ENCODE peak calls at places on chromosomes 2 and 18, in seven cellular contexts. One of them, this sample, is unnamed.

GRCh38 chr2:134845719-134846118 is 7.3 kb downstream of the ACMSD start:
- DNase-seq in choroid plexus epithelial cell: peak; percentile 11
- DNase-seq in AG04449: peak; percentile 24
- DNase-seq in mucosa of descending colon: no peak
- DNase-seq in tibial nerve: no peak
- DNase-seq in PC-3: peak; percentile 79
- DNase-seq in HCT116: no peak
- DNase-seq in this sample: peak; percentile 60

GRCh38 chr2:215384710-215385109 is 51.2 kb downstream of the FN1 start:
- DNase-seq in HCT116: no peak
- DNase-seq in PC-3: no peak
- DNase-seq in mucosa of descending colon: no peak
- DNase-seq in choroid plexus epithelial cell: no peak
- DNase-seq in tibial nerve: no peak
- DNase-seq in AG04449: no peak
- DNase-seq in this sample: no peak

GRCh38 chr18:11327656-11328055 is 178.3 kb upstream of the PIEZO2 start:
- DNase-seq in tibial nerve: no peak
- DNase-seq in choroid plexus epithelial cell: peak; percentile 33
- DNase-seq in mucosa of descending colon: no peak
- DNase-seq in AG04449: no peak
- DNase-seq in HCT116: no peak
- DNase-seq in PC-3: no peak
- DNase-seq in this sample: no peak

GRCh38 chr2:201357216-201357615 is at the start of gene FLACC1:
- DNase-seq in tibial nerve: no peak
- DNase-seq in AG04449: no peak
- DNase-seq in choroid plexus epithelial cell: peak; percentile 96
- DNase-seq in mucosa of descending colon: no peak
- DNase-seq in PC-3: peak; percentile 45
- DNase-seq in HCT116: peak; percentile 42
- DNase-seq in this sample: peak; percentile 19

GRCh38 chr2:21452678-21453077 is 328.9 kb downstream of the TDRD15 start:
- DNase-seq in PC-3: no peak
- DNase-seq in tibial nerve: no peak
- DNase-seq in choroid plexus epithelial cell: no peak
- DNase-seq in mucosa of descending colon: no peak
- DNase-seq in AG04449: no peak
- DNase-seq in HCT116: no peak
- DNase-seq in this sample: no peak

GRCh38 chr2:200735061-200735460 is 76.6 kb upstream of the BZW1 start:
- DNase-seq in mucosa of descending colon: no peak
- DNase-seq in choroid plexus epithelial cell: no peak
- DNase-seq in AG04449: no peak
- DNase-seq in PC-3: peak; percentile 39
- DNase-seq in tibial nerve: no peak
- DNase-seq in HCT116: no peak
- DNase-seq in this sample: no peak

GRCh38 chr2:79887747-79888374 is 375.0 kb downstream of the CTNNA2 start:
- DNase-seq in HCT116: peak; percentile 31
- DNase-seq in mucosa of descending colon: no peak
- DNase-seq in AG04449: peak; percentile 19
- DNase-seq in tibial nerve: peak; percentile 21
- DNase-seq in PC-3: peak; percentile 73
- DNase-seq in choroid plexus epithelial cell: peak; percentile 79
- DNase-seq in this sample: peak; percentile 71

GRCh38 chr2:207334631-207335371 is 169.1 kb upstream of the KLF7 start:
- DNase-seq in HCT116: peak; percentile 62
- DNase-seq in PC-3: peak; percentile 94
- DNase-seq in AG04449: peak; percentile 96
- DNase-seq in tibial nerve: peak; percentile 51
- DNase-seq in choroid plexus epithelial cell: peak; percentile 96
- DNase-seq in mucosa of descending colon: no peak
- DNase-seq in this sample: peak; percentile 99

GRCh38 chr2:221570321-221571107 is 1.6 kb downstream of the EPHA4 start:
- DNase-seq in choroid plexus epithelial cell: peak; percentile 17
- DNase-seq in AG04449: no peak
- DNase-seq in tibial nerve: no peak
- DNase-seq in mucosa of descending colon: peak; percentile 59
- DNase-seq in PC-3: peak; percentile 39
- DNase-seq in HCT116: no peak
- DNase-seq in this sample: peak; percentile 55

GRCh38 chr2:96109931-96110511 is 6.3 kb downstream of the ADRA2B start:
- DNase-seq in HCT116: no peak
- DNase-seq in choroid plexus epithelial cell: no peak
- DNase-seq in tibial nerve: no peak
- DNase-seq in AG04449: no peak
- DNase-seq in PC-3: no peak
- DNase-seq in mucosa of descending colon: peak; percentile 25
- DNase-seq in this sample: no peak

GRCh38 chr2:9021563-9022211 is 18.2 kb upstream of the MBOAT2 start:
- DNase-seq in PC-3: peak; percentile 74
- DNase-seq in mucosa of descending colon: no peak
- DNase-seq in choroid plexus epithelial cell: no peak
- DNase-seq in tibial nerve: no peak
- DNase-seq in HCT116: no peak
- DNase-seq in AG04449: no peak
- DNase-seq in this sample: peak; percentile 7

GRCh38 chr2:239025081-239025801 is 177.4 kb downstream of the TWIST2 start:
- DNase-seq in HCT116: no peak
- DNase-seq in AG04449: peak; percentile 9
- DNase-seq in tibial nerve: no peak
- DNase-seq in choroid plexus epithelial cell: peak; percentile 72
- DNase-seq in PC-3: peak; percentile 50
- DNase-seq in mucosa of descending colon: peak; percentile 38
- DNase-seq in this sample: peak; percentile 58

GRCh38 chr2:181174880-181175590 is 194.6 kb downstream of the UBE2E3 start:
- DNase-seq in mucosa of descending colon: no peak
- DNase-seq in choroid plexus epithelial cell: peak; percentile 81
- DNase-seq in PC-3: peak; percentile 57
- DNase-seq in tibial nerve: no peak
- DNase-seq in HCT116: no peak
- DNase-seq in AG04449: no peak
- DNase-seq in this sample: peak; percentile 43

GRCh38 chr2:239168575-239168974 is 232.2 kb downstream of the HDAC4 start:
- DNase-seq in PC-3: no peak
- DNase-seq in tibial nerve: no peak
- DNase-seq in choroid plexus epithelial cell: no peak
- DNase-seq in mucosa of descending colon: peak; percentile 36
- DNase-seq in AG04449: no peak
- DNase-seq in HCT116: no peak
- DNase-seq in this sample: no peak

GRCh38 chr2:227205701-227206100 is 41.3 kb downstream of the COL4A3 start:
- DNase-seq in HCT116: no peak
- DNase-seq in PC-3: no peak
- DNase-seq in mucosa of descending colon: no peak
- DNase-seq in AG04449: no peak
- DNase-seq in choroid plexus epithelial cell: no peak
- DNase-seq in tibial nerve: no peak
- DNase-seq in this sample: no peak

GRCh38 chr18:23053756-23054457 is 81.4 kb upstream of the CABLES1 start:
- DNase-seq in AG04449: no peak
- DNase-seq in tibial nerve: no peak
- DNase-seq in PC-3: peak; percentile 57
- DNase-seq in HCT116: no peak
- DNase-seq in mucosa of descending colon: no peak
- DNase-seq in choroid plexus epithelial cell: peak; percentile 67
- DNase-seq in this sample: peak; percentile 29

GRCh38 chr2:11710210-11710609 is 36.2 kb upstream of the LPIN1 start:
- DNase-seq in PC-3: peak; percentile 93
- DNase-seq in HCT116: no peak
- DNase-seq in AG04449: no peak
- DNase-seq in choroid plexus epithelial cell: peak; percentile 91
- DNase-seq in tibial nerve: no peak
- DNase-seq in mucosa of descending colon: no peak
- DNase-seq in this sample: peak; percentile 88

GRCh38 chr2:64840419-64840818 is 148.8 kb upstream of the SLC1A4 start:
- DNase-seq in choroid plexus epithelial cell: no peak
- DNase-seq in HCT116: no peak
- DNase-seq in PC-3: peak; percentile 10
- DNase-seq in tibial nerve: no peak
- DNase-seq in mucosa of descending colon: no peak
- DNase-seq in AG04449: no peak
- DNase-seq in this sample: no peak

GRCh38 chr2:101559576-101559975 is 84.7 kb upstream of the RFX8 start:
- DNase-seq in choroid plexus epithelial cell: no peak
- DNase-seq in HCT116: no peak
- DNase-seq in tibial nerve: no peak
- DNase-seq in mucosa of descending colon: no peak
- DNase-seq in PC-3: peak; percentile 76
- DNase-seq in AG04449: no peak
- DNase-seq in this sample: peak; percentile 44

GRCh38 chr18:50410008-50410407 is 35.2 kb downstream of the SKA1 start:
- DNase-seq in HCT116: no peak
- DNase-seq in mucosa of descending colon: no peak
- DNase-seq in AG04449: no peak
- DNase-seq in tibial nerve: no peak
- DNase-seq in PC-3: no peak
- DNase-seq in choroid plexus epithelial cell: no peak
- DNase-seq in this sample: no peak

GRCh38 chr18:79944746-79945117 is 6.7 kb downstream of the SLC66A2 start:
- DNase-seq in HCT116: no peak
- DNase-seq in choroid plexus epithelial cell: no peak
- DNase-seq in tibial nerve: no peak
- DNase-seq in AG04449: no peak
- DNase-seq in PC-3: no peak
- DNase-seq in mucosa of descending colon: peak; percentile 22
- DNase-seq in this sample: no peak

GRCh38 chr2:175431054-175431780 is 249.7 kb upstream of the ATP5MC3 start:
- DNase-seq in PC-3: no peak
- DNase-seq in tibial nerve: no peak
- DNase-seq in mucosa of descending colon: no peak
- DNase-seq in choroid plexus epithelial cell: no peak
- DNase-seq in HCT116: no peak
- DNase-seq in AG04449: no peak
- DNase-seq in this sample: peak; percentile 12

GRCh38 chr2:11103984-11104793 is 51.1 kb upstream of the SLC66A3 start:
- DNase-seq in choroid plexus epithelial cell: no peak
- DNase-seq in AG04449: no peak
- DNase-seq in mucosa of descending colon: no peak
- DNase-seq in tibial nerve: no peak
- DNase-seq in PC-3: no peak
- DNase-seq in HCT116: no peak
- DNase-seq in this sample: no peak

GRCh38 chr18:57801379-57802165 is 1.5 kb downstream of the ATP8B1 start:
- DNase-seq in mucosa of descending colon: no peak
- DNase-seq in tibial nerve: no peak
- DNase-seq in AG04449: no peak
- DNase-seq in HCT116: no peak
- DNase-seq in choroid plexus epithelial cell: peak; percentile 28
- DNase-seq in PC-3: peak; percentile 22
- DNase-seq in this sample: peak; percentile 29

GRCh38 chr2:33051586-33052385 is 105.0 kb downstream of the LTBP1 start:
- DNase-seq in mucosa of descending colon: no peak
- DNase-seq in PC-3: peak; percentile 79
- DNase-seq in HCT116: no peak
- DNase-seq in AG04449: no peak
- DNase-seq in tibial nerve: peak; percentile 34
- DNase-seq in choroid plexus epithelial cell: peak; percentile 80
- DNase-seq in this sample: peak; percentile 47

GRCh38 chr2:70946832-70947442 is 11.2 kb downstream of the ATP6V1B1 start:
- DNase-seq in HCT116: peak; percentile 47
- DNase-seq in tibial nerve: peak; percentile 57
- DNase-seq in PC-3: peak; percentile 78
- DNase-seq in choroid plexus epithelial cell: peak; percentile 80
- DNase-seq in AG04449: no peak
- DNase-seq in mucosa of descending colon: no peak
- DNase-seq in this sample: peak; percentile 71
- H3K4me3 ChIP-seq in HCT116: peak overlapping the region; percentile 58
- H3K4me3 ChIP-seq in tibial nerve: no peak overlapping the region
- H3K4me3 ChIP-seq in PC-3: peak overlapping the region; percentile 70
- H3K4me3 ChIP-seq in choroid plexus epithelial cell: no peak overlapping the region
- H3K4me3 ChIP-seq in AG04449: no peak overlapping the region
- H3K4me3 ChIP-seq in mucosa of descending colon: no peak overlapping the region
- H3K4me3 ChIP-seq in this sample: no peak overlapping the region

DNA sequence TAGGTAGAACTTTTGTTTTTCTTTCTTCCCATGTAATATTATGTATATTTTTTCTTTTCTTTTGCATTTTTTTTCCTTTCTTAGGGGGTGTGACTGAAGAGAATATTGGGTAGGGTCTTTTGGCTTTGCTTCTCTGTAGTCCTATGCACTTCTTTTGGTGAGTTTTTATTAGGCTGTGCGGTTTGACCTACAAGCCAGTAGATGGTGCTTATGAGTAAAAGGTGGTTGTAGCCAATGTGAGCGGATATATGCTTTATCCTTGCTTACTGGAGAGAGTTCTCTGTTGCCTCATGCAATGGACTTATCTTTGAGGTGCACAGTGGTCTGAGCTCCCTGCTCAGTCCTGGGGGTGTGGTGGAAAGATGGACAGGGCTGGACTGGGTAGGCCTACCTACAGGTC is 52.7 kb downstream of the DSEL start:
- DNase-seq in choroid plexus epithelial cell: peak; percentile 35
- DNase-seq in PC-3: peak; percentile 55
- DNase-seq in AG04449: no peak
- DNase-seq in tibial nerve: no peak
- DNase-seq in mucosa of descending colon: no peak
- DNase-seq in HCT116: no peak
- DNase-seq in this sample: peak; percentile 31
- TF ChIP-seq CTCF in choroid plexus epithelial cell: peak; percentile 40
- TF ChIP-seq CTCF in PC-3: peak; percentile 65
- TF ChIP-seq CTCF in AG04449: no peak
- TF ChIP-seq CTCF in tibial nerve: no peak
- TF ChIP-seq CTCF in mucosa of descending colon: no peak
- TF ChIP-seq CTCF in HCT116: no peak
- TF ChIP-seq CTCF in this sample: peak; percentile 58

GRCh38 chr2:67037655-67038054 is 359.5 kb upstream of the ETAA1 start:
- DNase-seq in PC-3: no peak
- DNase-seq in mucosa of descending colon: no peak
- DNase-seq in choroid plexus epithelial cell: no peak
- DNase-seq in tibial nerve: no peak
- DNase-seq in AG04449: no peak
- DNase-seq in HCT116: no peak
- DNase-seq in this sample: no peak

GRCh38 chr2:67036446-67036845 is 360.7 kb upstream of the ETAA1 start:
- DNase-seq in HCT116: no peak
- DNase-seq in PC-3: no peak
- DNase-seq in tibial nerve: no peak
- DNase-seq in choroid plexus epithelial cell: no peak
- DNase-seq in AG04449: no peak
- DNase-seq in mucosa of descending colon: no peak
- DNase-seq in this sample: peak; percentile 24

DNA sequence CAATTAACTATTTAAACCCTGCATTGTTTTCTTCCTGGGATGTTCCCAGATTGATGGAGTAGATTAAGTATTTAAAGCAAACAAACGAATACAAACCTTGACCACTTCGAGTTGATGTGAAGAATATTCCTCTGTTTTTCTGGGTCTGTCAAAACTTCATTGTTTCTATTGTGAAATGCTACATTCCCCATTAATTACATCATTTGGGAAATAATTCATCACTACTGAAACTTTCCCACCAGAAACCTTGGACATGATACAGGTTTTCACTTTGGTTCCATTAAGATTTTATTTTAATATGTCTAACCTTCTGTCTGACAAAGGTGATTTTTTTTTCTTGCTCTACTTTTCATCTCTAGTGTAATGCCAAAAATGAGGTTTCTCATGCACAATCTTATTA is 365.0 kb upstream of the ETAA1 start:
- DNase-seq in PC-3: no peak
- DNase-seq in HCT116: no peak
- DNase-seq in choroid plexus epithelial cell: peak; percentile 24
- DNase-seq in AG04449: no peak
- DNase-seq in mucosa of descending colon: no peak
- DNase-seq in tibial nerve: no peak
- DNase-seq in this sample: peak; percentile 46
- H3K4me3 ChIP-seq in PC-3: no peak overlapping the region
- H3K4me3 ChIP-seq in HCT116: no peak overlapping the region
- H3K4me3 ChIP-seq in choroid plexus epithelial cell: no peak overlapping the region
- H3K4me3 ChIP-seq in AG04449: no peak overlapping the region
- H3K4me3 ChIP-seq in mucosa of descending colon: no peak overlapping the region
- H3K4me3 ChIP-seq in tibial nerve: no peak overlapping the region
- H3K4me3 ChIP-seq in this sample: no peak overlapping the region

GRCh38 chr2:232954691-232955090 is 58.4 kb downstream of the NGEF start:
- DNase-seq in AG04449: no peak
- DNase-seq in PC-3: no peak
- DNase-seq in mucosa of descending colon: no peak
- DNase-seq in choroid plexus epithelial cell: no peak
- DNase-seq in HCT116: no peak
- DNase-seq in tibial nerve: no peak
- DNase-seq in this sample: no peak
- TF ChIP-seq CTCF in AG04449: no peak
- TF ChIP-seq CTCF in PC-3: no peak
- TF ChIP-seq CTCF in mucosa of descending colon: no peak
- TF ChIP-seq CTCF in choroid plexus epithelial cell: no peak
- TF ChIP-seq CTCF in HCT116: no peak
- TF ChIP-seq CTCF in tibial nerve: no peak
- TF ChIP-seq CTCF in this sample: no peak

This sample was measured in epithelial cell of esophagus.